ENCODE peak calls at places on chromosomes 3 and 15, in five cellular contexts. L is ovary, R is upper lobe of left lung, K is sigmoid colon, O is stomach. U is an unnamed sample.

GRCh38 chr3:64214002-64214696 is 11.1 kb downstream of the PRICKLE2 start:
- DNase-seq in L (peak), R (no peak), K (peak), O (peak), U (peak)

GRCh38 chr3:16647668-16648067 is 42.4 kb upstream of the DAZL start:
- DNase-seq in L (no peak), R (no peak), K (no peak), O (no peak), U (no peak)

GRCh38 chr3:45426161-45426560 is 37.8 kb downstream of the LARS2 start:
- DNase-seq in L (no peak), R (no peak), K (no peak), O (no peak), U (no peak)

GRCh38 chr3:183578179-183578578 is 22.7 kb upstream of the KLHL6 start:
- DNase-seq in L (no peak), R (no peak), K (no peak), O (no peak), U (no peak)

GRCh38 chr15:38620108-38620507 is 55.5 kb upstream of the RASGRP1 start:
- DNase-seq in L (no peak), R (no peak), K (no peak), O (no peak), U (no peak)

GRCh38 chr15:89747708-89748682 is 3.1 kb downstream of the MESP1 start:
- DNase-seq in L (no peak), R (peak), K (peak), O (no peak), U (peak)

GRCh38 chr3:126339466-126339865 is 17.7 kb downstream of the KLF15 start:
- DNase-seq in L (no peak), R (no peak), K (peak), O (no peak), U (peak)

GRCh38 chr15:55250392-55250791 is 39.2 kb downstream of the RAB27A start:
- DNase-seq in L (no peak), R (no peak), K (no peak), O (no peak), U (peak)

GRCh38 chr3:57512174-57512573 is 32.0 kb downstream of the DNAH12 start:
- DNase-seq in L (no peak), R (no peak), K (no peak), O (no peak), U (no peak)

GRCh38 chr3:136332776-136333175 is 82.6 kb downstream of the PCCB start:
- DNase-seq in L (peak), R (no peak), K (no peak), O (no peak), U (no peak)

GRCh38 chr15:50764331-50765201 is 940 bp downstream of the SPPL2A start:
- DNase-seq in L (no peak), R (no peak), K (no peak), O (no peak), U (no peak)

GRCh38 chr3:123629747-123630047 is 44.8 kb upstream of the HACD2 start:
- DNase-seq in L (no peak), R (no peak), K (no peak), O (no peak), U (no peak)

GRCh38 chr3:166177130-166177529 is 339.9 kb upstream of the BCHE start:
- DNase-seq in L (no peak), R (no peak), K (no peak), O (no peak), U (no peak)

GRCh38 chr15:92733090-92733933 is 77.7 kb upstream of the FAM174B start:
- DNase-seq in L (no peak), R (no peak), K (no peak), O (no peak), U (no peak)

GRCh38 chr3:72359743-72360142 is 488.5 kb downstream of the SHQ1 start:
- DNase-seq in L (no peak), R (no peak), K (no peak), O (no peak), U (no peak)

GRCh38 chr15:51750942-51751686 is at the start of gene TMOD2:
- DNase-seq in L (peak), R (peak), K (peak), O (peak), U (peak)

GRCh38 chr15:67838789-67839332 is 984 bp downstream of the RNU6-1 start:
- DNase-seq in L (peak), R (peak), K (peak), O (peak), U (peak)

GRCh38 chr3:140521751-140522445 is 156.0 kb upstream of the TRIM42 start:
- DNase-seq in L (no peak), R (no peak), K (no peak), O (no peak), U (no peak)

GRCh38 chr3:157438371-157438735 is 1.7 kb downstream of the PTX3 start:
- DNase-seq in L (no peak), R (no peak), K (no peak), O (no peak), U (no peak)

GRCh38 chr15:77532846-77533245 is 99.9 kb downstream of the LINGO1 start:
- DNase-seq in L (no peak), R (no peak), K (peak), O (peak), U (no peak)

GRCh38 chr3:172317984-172318383 is 130.3 kb downstream of the GHSR start:
- DNase-seq in L (peak), R (no peak), K (peak), O (no peak), U (peak)

GRCh38 chr15:101568304-101568703 is 78.8 kb upstream of the PCSK6 start:
- DNase-seq in L (no peak), R (no peak), K (no peak), O (no peak), U (no peak)

GRCh38 chr3:61416618-61417017 is 144.8 kb upstream of the PTPRG start:
- DNase-seq in L (no peak), R (no peak), K (no peak), O (no peak), U (no peak)

GRCh38 chr3:10234526-10235230 is 13.6 kb upstream of the TATDN2 start:
- DNase-seq in L (no peak), R (peak), K (no peak), O (no peak), U (no peak)

GRCh38 chr3:46599590-46599989 is 12.7 kb upstream of the FAM240A start:
- DNase-seq in L (no peak), R (no peak), K (no peak), O (no peak), U (no peak)

GRCh38 chr15:83323296-83323711 is 38.8 kb upstream of the BNC1 start:
- DNase-seq in L (no peak), R (no peak), K (no peak), O (no peak), U (no peak)

GRCh38 chr3:72938471-72939265 is 50.8 kb downstream of the GXYLT2 start:
- DNase-seq in L (peak), R (no peak), K (peak), O (peak), U (peak)

GRCh38 chr15:78149805-78150751 is 916 bp downstream of the IDH3A start:
- DNase-seq in L (no peak), R (no peak), K (no peak), O (no peak), U (no peak)

GRCh38 chr3:12479919-12480425 is 4.3 kb upstream of the TSEN2 start:
- DNase-seq in L (no peak), R (peak), K (no peak), O (peak), U (peak)

GRCh38 chr15:88913017-88913849 is at the start of gene MFGE8:
- DNase-seq in L (peak), R (peak), K (peak), O (peak), U (peak)

GRCh38 chr3:46566040-46566631 is at the start of gene LRRC2:
- DNase-seq in L (peak), R (peak), K (peak), O (peak), U (peak)

GRCh38 chr3:51682079-51682478 is 11.0 kb downstream of the TEX264 start:
- DNase-seq in L (peak), R (no peak), K (peak), O (peak), U (peak)

GRCh38 chr3:98784666-98785600 is 21.8 kb downstream of the ST3GAL6 start:
- DNase-seq in L (no peak), R (no peak), K (no peak), O (no peak), U (no peak)

GRCh38 chr3:184155644-184156521 is 706 bp downstream of the DVL3 start:
- DNase-seq in L (no peak), R (no peak), K (peak), O (no peak), U (peak)

GRCh38 chr15:62649793-62650420 is 392.6 kb upstream of the TPM1 start:
- DNase-seq in L (no peak), R (no peak), K (peak), O (no peak), U (no peak)

GRCh38 chr15:79978694-79979519 is 7.9 kb upstream of the BCL2A1 start:
- DNase-seq in L (no peak), R (no peak), K (no peak), O (no peak), U (no peak)

GRCh38 chr3:115085197-115085865 is 61.8 kb downstream of the ZBTB20 start:
- DNase-seq in L (no peak), R (no peak), K (no peak), O (no peak), U (no peak)

GRCh38 chr3:178352300-178353021 is 183.8 kb upstream of the KCNMB2 start:
- DNase-seq in L (no peak), R (no peak), K (no peak), O (no peak), U (no peak)

GRCh38 chr15:30956216-30956803 is 35.1 kb downstream of the MTMR10 start:
- DNase-seq in L (no peak), R (no peak), K (no peak), O (no peak), U (no peak)

DNA sequence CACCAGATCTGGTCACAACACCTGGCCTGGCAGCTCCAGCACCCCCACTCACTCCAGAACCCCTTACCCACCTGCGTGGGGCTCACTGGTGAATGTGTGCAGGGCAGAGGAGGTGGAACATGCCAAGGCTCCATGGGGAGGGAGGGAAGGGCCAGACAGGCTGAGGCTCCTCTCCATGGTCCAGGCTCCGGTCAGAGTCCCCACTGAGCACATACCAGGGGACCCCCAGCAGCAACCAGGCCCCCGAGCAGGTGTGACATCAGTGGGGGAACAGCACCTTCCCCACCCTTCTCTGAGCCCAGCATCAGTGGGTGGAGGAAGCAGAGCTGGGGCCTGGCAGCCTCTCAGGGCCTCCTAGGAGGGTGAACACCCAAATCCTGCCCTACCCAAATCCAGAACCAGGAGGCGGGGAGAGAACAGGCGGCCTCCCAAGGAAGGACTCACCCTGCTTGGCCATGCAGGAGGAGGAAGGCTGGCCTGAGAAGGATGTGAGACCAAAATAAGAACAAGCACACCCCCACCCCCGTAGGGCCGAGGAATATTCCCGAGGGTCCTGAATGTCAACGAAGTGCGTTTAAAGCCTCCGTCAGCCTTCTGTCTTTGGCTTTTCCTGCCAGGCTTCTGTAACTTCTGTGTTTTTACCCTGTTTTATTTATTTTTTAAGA is 1.1 kb upstream of the GP9 start:
- DNase-seq in L (no peak), R (peak), K (no peak), O (no peak), U (no peak)
- H3K27ac ChIP-seq in L (peak), R (peak), K (no peak), O (no peak), U (peak)

DNA sequence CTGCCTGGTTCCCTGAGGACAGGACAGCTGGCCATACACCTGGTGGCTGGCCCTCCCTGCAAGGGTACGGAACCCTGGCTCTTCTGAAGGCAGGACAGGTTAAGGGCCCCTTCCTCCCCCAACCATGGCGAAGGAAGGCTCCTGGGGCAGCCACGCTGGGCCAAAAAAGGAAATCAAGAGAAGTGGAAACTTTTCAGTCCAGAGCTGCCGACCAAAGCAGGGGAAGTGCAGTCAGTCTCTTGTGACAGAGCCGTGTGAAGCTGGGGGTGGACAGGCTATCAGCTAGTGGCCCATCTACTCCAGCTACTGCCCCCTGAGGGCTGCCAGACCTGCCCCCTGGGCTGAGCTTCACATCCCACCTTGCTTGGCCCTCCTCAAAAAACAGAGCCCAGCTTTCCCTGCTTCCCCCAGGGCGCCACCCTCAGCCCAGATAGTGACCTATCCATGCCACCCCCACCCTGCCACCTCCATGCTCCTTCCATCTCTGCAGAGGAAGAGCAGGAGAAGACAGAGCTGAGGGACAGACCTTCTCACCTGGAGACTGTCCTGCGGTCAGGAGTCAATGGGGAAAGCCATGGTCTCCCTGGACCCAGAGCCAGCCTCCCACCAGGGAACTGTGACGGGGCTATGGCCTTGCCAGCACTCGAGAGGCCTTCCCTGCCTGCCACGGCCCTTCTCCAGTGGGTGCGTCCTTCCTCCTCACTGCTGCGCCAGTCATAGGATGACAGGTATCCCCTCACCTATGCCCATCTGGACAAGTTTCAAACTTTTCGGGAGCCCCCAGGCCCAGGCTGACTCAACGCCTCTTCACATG is 4.6 kb downstream of the SEMA7A start:
- DNase-seq in L (no peak), R (no peak), K (no peak), O (no peak), U (no peak)
- TF ChIP-seq CTCF in L (no peak), R (no peak), K (no peak), O (no peak), U (no peak)

GRCh38 chr3:14861451-14862302 is 42.9 kb downstream of the FGD5 start:
- DNase-seq in L (no peak), R (no peak), K (no peak), O (no peak), U (no peak)

GRCh38 chr3:14862303-14862660 is 43.5 kb downstream of the FGD5 start:
- DNase-seq in L (no peak), R (no peak), K (no peak), O (no peak), U (no peak)

GRCh38 chr3:14862661-14863230 is 44.0 kb downstream of the FGD5 start:
- DNase-seq in L (no peak), R (no peak), K (no peak), O (no peak), U (no peak)

GRCh38 chr3:14864131-14864530 is 45.4 kb downstream of the FGD5 start:
- DNase-seq in L (no peak), R (no peak), K (no peak), O (no peak), U (no peak)

DNA sequence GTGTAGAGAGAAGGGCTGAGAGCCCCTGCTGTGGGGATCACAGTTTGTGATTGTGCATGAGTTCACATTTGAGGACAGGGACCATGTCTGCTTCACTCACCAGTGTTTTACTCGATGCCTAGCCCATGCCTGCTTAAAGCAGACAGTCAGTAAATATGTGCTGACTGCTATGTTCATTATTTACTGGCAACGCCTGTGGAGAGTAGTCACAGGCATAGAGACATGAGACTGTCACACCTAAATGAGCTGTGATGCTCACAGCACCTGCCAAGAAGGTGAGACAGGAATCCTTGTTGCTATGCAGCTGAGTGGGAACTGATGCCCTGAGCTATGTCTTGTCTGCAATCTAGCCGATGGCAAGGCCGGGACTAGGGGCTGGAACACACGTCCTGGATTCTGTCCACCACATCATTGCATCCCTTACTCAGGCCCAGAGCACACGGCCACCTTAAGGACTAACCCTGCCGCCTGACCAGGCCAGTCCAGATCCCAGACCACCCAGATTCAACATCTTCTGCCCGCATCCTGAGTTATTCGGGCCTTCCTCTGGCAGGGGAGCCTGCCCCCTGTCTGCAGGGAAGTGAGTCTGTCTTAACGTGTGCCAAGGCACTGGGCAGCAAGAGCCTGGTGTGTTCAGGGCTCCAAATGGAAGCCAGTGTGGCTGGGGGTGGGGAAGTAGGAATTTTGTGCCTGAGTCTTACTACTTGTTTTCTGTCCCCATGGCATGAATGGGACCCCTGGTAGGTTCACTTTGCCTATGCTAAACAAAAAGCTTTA is 44.8 kb downstream of the FGD5 start:
- DNase-seq in L (no peak), R (no peak), K (no peak), O (no peak), U (no peak)
- TF ChIP-seq EP300 in L (no peak), R (no peak), K (no peak), O (no peak), U (no peak)

GRCh38 chr15:25743909-25744275 is 119.2 kb downstream of the ATP10A start:
- DNase-seq in L (no peak), R (no peak), K (peak), O (no peak), U (no peak)
- H3K27ac ChIP-seq in L (no peak), R (no peak), K (peak), O (no peak), U (no peak)

GRCh38 chr15:99918072-99918471 is 184.8 kb upstream of the LYSMD4 start:
- DNase-seq in L (no peak), R (no peak), K (no peak), O (no peak), U (no peak)

GRCh38 chr15:99916668-99917223 is 183.5 kb upstream of the LYSMD4 start:
- DNase-seq in L (no peak), R (peak), K (no peak), O (no peak), U (no peak)

GRCh38 chr15:99925661-99926461 is 192.6 kb upstream of the LYSMD4 start:
- DNase-seq in L (peak), R (peak), K (peak), O (peak), U (peak)

GRCh38 chr15:99917237-99917636 is 184.0 kb upstream of the LYSMD4 start:
- DNase-seq in L (no peak), R (no peak), K (no peak), O (no peak), U (no peak)

DNA sequence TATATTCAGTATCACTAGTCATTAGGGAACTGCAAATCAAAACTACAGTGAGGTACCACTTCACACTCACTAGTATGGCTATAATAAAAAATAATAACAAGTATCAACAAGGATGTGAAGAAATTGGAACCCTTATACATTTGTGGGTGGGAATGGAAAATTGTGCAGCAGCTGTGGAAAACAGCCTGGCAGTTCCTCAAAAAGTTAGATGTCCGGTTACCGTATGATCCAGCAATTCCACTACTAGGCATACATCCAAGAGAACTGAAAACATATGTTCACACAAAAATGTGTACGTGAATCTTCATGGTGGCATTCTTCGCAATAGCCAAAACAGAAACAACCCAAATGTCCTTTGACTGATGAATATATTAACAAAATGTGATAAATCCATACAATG is 187.8 kb upstream of the LYSMD4 start:
- DNase-seq in L (no peak), R (no peak), K (no peak), O (no peak), U (no peak)
- TF ChIP-seq CTCF in L (no peak), R (no peak), K (no peak), O (no peak), U (no peak)

DNA sequence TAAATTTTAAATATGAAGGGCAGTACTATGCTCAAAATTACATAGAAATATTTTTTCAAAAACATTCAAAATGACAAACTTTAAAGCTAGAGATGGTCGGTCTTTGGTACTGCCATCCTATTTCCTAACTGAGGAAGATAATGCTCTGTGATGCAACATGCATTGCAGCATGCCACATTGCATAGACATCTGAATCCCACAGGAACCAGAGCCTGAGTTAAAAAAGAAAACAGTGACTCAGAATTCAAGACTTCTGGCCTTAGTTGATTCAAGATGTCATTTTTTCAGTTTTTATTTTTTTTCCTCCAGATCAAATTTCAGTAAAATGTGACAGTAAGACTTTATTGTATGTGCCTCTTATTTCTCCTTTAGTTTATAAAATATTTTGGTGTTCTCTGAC is 33.1 kb downstream of the TP63 start:
- DNase-seq in L (no peak), R (no peak), K (no peak), O (no peak), U (no peak)
- TF ChIP-seq EP300 in L (no peak), R (no peak), K (no peak), O (no peak), U (no peak)

GRCh38 chr3:156395961-156396700 is 158.8 kb downstream of the SSR3 start:
- DNase-seq in L (no peak), R (no peak), K (no peak), O (no peak), U (no peak)
- H3K27ac ChIP-seq in L (no peak), R (no peak), K (no peak), O (no peak), U (no peak)

U was measured in transverse colon.